ENCODE peak calls at places on chromosome 20, in ten cellular contexts. B, Y, F, G, S, V, D, I, X and Z are unnamed samples.

GRCh38 chr20:32450484-32451061 is 92.4 kb downstream of the ASXL1 start:
- DNase-seq in B (peak; percentile 64), Y (no peak), F (no peak), G (no peak), S (no peak), V (no peak), D (no peak), I (no peak), X (no peak), Z (no peak)

GRCh38 chr20:32907886-32908285 is 49.2 kb downstream of the EFCAB8 start:
- DNase-seq in B (no peak), Y (no peak), F (no peak), G (no peak), S (no peak), V (no peak), D (no peak), I (no peak), X (no peak), Z (no peak)

GRCh38 chr20:5797843-5798462 is 47.8 kb downstream of the SHLD1 start:
- DNase-seq in B (no peak), Y (peak; percentile 86), F (no peak), G (no peak), S (no peak), V (no peak), D (no peak), I (no peak), X (no peak), Z (no peak)

GRCh38 chr20:21323640-21324039 is 20.5 kb downstream of the XRN2 start:
- DNase-seq in B (no peak), Y (no peak), F (no peak), G (no peak), S (peak; percentile 84), V (peak; percentile 89), D (no peak), I (peak; percentile 85), X (no peak), Z (no peak)

GRCh38 chr20:33716498-33716897 is 3.6 kb downstream of the PXMP4 start:
- DNase-seq in B (no peak), Y (no peak), F (no peak), G (no peak), S (no peak), V (no peak), D (no peak), I (no peak), X (no peak), Z (no peak)

GRCh38 chr20:49866051-49866450 is 49.3 kb downstream of the SPATA2 start:
- DNase-seq in B (no peak), Y (peak; percentile 60), F (no peak), G (no peak), S (no peak), V (no peak), D (no peak), I (no peak), X (no peak), Z (no peak)

GRCh38 chr20:58649288-58650180 is 1.5 kb upstream of the STX16 start:
- DNase-seq in B (peak; percentile 51), Y (no peak), F (no peak), G (no peak), S (no peak), V (no peak), D (no peak), I (no peak), X (no peak), Z (peak; percentile 35)

GRCh38 chr20:20520776-20521175 is 152.9 kb downstream of the INSM1 start:
- DNase-seq in B (no peak), Y (no peak), F (no peak), G (no peak), S (peak; percentile 90), V (no peak), D (no peak), I (peak; percentile 12), X (no peak), Z (no peak)

GRCh38 chr20:23143098-23143497 is 57.0 kb upstream of the CD93 start:
- DNase-seq in B (no peak), Y (no peak), F (peak; percentile 71), G (no peak), S (peak; percentile 76), V (peak; percentile 94), D (no peak), I (peak; percentile 81), X (no peak), Z (no peak)

GRCh38 chr20:23144856-23145255 is 58.7 kb upstream of the CD93 start:
- DNase-seq in B (no peak), Y (no peak), F (no peak), G (no peak), S (no peak), V (no peak), D (no peak), I (no peak), X (no peak), Z (no peak)

GRCh38 chr20:23142162-23143050 is 56.3 kb upstream of the CD93 start:
- DNase-seq in B (no peak), Y (peak; percentile 45), F (no peak), G (no peak), S (peak; percentile 63), V (no peak), D (no peak), I (no peak), X (no peak), Z (no peak)

GRCh38 chr20:23145281-23145700 is 59.2 kb upstream of the CD93 start:
- DNase-seq in B (no peak), Y (no peak), F (no peak), G (no peak), S (no peak), V (peak; percentile 97), D (no peak), I (peak; percentile 91), X (no peak), Z (no peak)

DNA sequence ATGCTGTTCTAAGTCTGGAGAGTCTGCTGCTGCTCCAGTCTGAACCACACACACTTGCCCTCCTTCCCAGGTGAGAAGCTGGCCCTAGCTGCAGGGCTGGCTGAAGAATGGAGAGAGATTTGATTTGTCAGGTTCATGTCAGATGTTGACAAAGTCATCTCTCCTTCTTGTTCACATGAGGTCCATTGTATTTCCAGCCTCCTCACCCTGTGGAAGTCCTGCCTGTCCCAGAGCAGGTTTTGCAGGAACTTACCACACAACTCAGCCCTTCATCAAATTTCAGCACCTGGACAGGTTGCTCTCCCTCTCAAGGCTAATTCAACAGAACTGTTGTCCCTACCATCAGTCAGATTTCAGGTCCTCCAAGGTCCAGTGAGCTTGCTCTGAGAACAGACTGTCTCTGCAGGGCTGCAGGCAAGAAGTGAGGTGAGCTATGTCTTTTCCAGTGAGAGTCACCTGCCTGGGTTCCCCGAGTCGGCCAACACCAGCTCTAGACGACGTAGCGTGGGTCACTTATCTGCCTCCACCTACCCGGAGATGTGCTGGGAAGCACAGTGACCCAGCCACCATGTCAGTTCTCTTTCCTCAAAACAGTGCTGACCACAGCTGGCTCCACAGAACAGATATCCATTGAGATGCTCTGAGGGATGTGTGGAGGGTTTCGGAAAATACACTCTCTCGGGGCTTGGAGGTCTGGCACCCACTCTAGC is 58.0 kb upstream of the CD93 start:
- DNase-seq in B (no peak), Y (no peak), F (no peak), G (no peak), S (peak; percentile 39), V (no peak), D (no peak), I (no peak), X (no peak), Z (no peak)
- H3K9ac ChIP-seq in B (no peak overlapping the region), Y (no peak overlapping the region), F (no peak overlapping the region), G (no peak overlapping the region), S (no peak overlapping the region), V (no peak overlapping the region), D (no peak overlapping the region), I (no peak overlapping the region), X (no peak overlapping the region), Z (no peak overlapping the region)

GRCh38 chr20:38839563-38839962 is 34.1 kb downstream of the PPP1R16B start:
- DNase-seq in B (no peak), Y (no peak), F (no peak), G (no peak), S (no peak), V (no peak), D (no peak), I (no peak), X (no peak), Z (no peak)

GRCh38 chr20:38841570-38841969 is 36.1 kb downstream of the PPP1R16B start:
- DNase-seq in B (no peak), Y (no peak), F (no peak), G (no peak), S (no peak), V (no peak), D (no peak), I (no peak), X (no peak), Z (no peak)

GRCh38 chr20:38842017-38842416 is 36.5 kb downstream of the PPP1R16B start:
- DNase-seq in B (no peak), Y (no peak), F (no peak), G (no peak), S (no peak), V (peak; percentile 62), D (no peak), I (no peak), X (no peak), Z (no peak)

GRCh38 chr20:38840053-38840893 is 34.8 kb downstream of the PPP1R16B start:
- DNase-seq in B (no peak), Y (no peak), F (no peak), G (no peak), S (no peak), V (no peak), D (no peak), I (no peak), X (no peak), Z (no peak)

GRCh38 chr20:38840894-38841470 is 35.5 kb downstream of the PPP1R16B start:
- DNase-seq in B (no peak), Y (no peak), F (no peak), G (no peak), S (no peak), V (no peak), D (no peak), I (no peak), X (no peak), Z (no peak)
- H3K4me1 ChIP-seq in B (no peaks in the 10 kb centered on the region), Y (peaks cover 69% of the 10 kb centered on the region), F (no peaks in the 10 kb centered on the region), G (peaks cover 2% of the 10 kb centered on the region), S (no peaks in the 10 kb centered on the region), V (peaks cover 10% of the 10 kb centered on the region), D (no peaks in the 10 kb centered on the region), I (no peaks in the 10 kb centered on the region), X (peaks cover 3% of the 10 kb centered on the region), Z (no peaks in the 10 kb centered on the region)

GRCh38 chr20:63699466-63700198 is 3.2 kb downstream of the TNFRSF6B start:
- DNase-seq in B (no peak), Y (no peak), F (no peak), G (peak; percentile 42), S (no peak), V (no peak), D (peak; percentile 26), I (no peak), X (no peak), Z (no peak)

GRCh38 chr20:63698739-63699465 is 2.5 kb downstream of the TNFRSF6B start:
- DNase-seq in B (no peak), Y (peak; percentile 30), F (no peak), G (peak; percentile 58), S (peak; percentile 94), V (peak; percentile 90), D (peak; percentile 39), I (peak; percentile 84), X (no peak), Z (no peak)

GRCh38 chr20:63701051-63701328 is 4.5 kb downstream of the TNFRSF6B start:
- DNase-seq in B (no peak), Y (no peak), F (no peak), G (no peak), S (no peak), V (no peak), D (no peak), I (no peak), X (no peak), Z (no peak)

GRCh38 chr20:63701329-63702035 is 5.0 kb downstream of the TNFRSF6B start:
- DNase-seq in B (no peak), Y (no peak), F (no peak), G (peak; percentile 23), S (no peak), V (no peak), D (no peak), I (no peak), X (no peak), Z (no peak)

GRCh38 chr20:63700199-63701050 is 4.0 kb downstream of the TNFRSF6B start:
- DNase-seq in B (no peak), Y (no peak), F (no peak), G (peak; percentile 38), S (no peak), V (no peak), D (no peak), I (no peak), X (no peak), Z (no peak)
- H3K9ac ChIP-seq in B (no peak overlapping the region), Y (no peak overlapping the region), F (no peak overlapping the region), G (no peak overlapping the region), S (no peak overlapping the region), V (no peak overlapping the region), D (no peak overlapping the region), I (no peak overlapping the region), X (no peak overlapping the region), Z (no peak overlapping the region)

DNA sequence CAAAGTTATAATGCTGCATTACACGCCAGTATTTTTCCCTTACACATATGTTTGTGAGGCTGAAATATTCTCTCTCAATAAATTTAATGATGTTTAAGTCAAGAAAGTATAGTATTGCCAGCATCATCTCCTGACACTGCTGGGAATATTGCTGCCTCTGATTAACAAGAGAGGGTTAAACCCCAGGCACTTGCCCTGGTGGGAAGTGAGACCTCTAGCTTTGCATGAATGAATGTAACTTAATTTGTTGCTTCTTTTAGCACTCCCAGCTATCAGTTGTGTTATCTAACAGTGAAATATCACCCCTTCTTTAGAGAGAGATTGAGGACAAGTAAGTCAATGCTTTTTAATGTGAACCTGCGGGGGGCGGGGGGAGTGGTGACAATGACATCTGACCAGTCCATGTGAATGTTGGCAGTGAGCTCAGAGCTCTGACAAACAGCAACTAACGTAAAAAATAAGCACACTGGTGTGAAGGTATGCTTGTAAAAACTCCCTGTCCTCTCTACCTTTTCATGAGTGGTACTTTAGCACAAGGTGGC is 9.8 kb downstream of the FOXA2 start:
- DNase-seq in B (no peak), Y (no peak), F (no peak), G (no peak), S (no peak), V (no peak), D (no peak), I (no peak), X (no peak), Z (no peak)
- H3K4me1 ChIP-seq in B (peaks cover 43% of the 10 kb centered on the region), Y (peaks cover 17% of the 10 kb centered on the region), F (peaks cover 83% of the 10 kb centered on the region), G (no peaks in the 10 kb centered on the region), S (peaks cover 10% of the 10 kb centered on the region), V (no peaks in the 10 kb centered on the region), D (peaks cover 4% of the 10 kb centered on the region), I (no peaks in the 10 kb centered on the region), X (peaks cover 24% of the 10 kb centered on the region), Z (no peaks in the 10 kb centered on the region)